ENCODE peak calls at places on chromosome 13, in four cellular contexts. One of them, this sample, is unnamed.

GRCh38 chr13:96792736-96793444 is 201.4 kb downstream of the OXGR1 start:
- DNase-seq in HCT116: no peak
- DNase-seq in H1: no peak
- DNase-seq in SK-N-SH: no peak
- DNase-seq in this sample: no peak

GRCh38 chr13:80924596-80924995 is 583.7 kb upstream of the SPRY2 start:
- DNase-seq in HCT116: no peak
- DNase-seq in H1: no peak
- DNase-seq in SK-N-SH: no peak
- DNase-seq in this sample: no peak

GRCh38 chr13:102933076-102933922 is 87.5 kb downstream of the ERCC5 start:
- DNase-seq in HCT116: no peak
- DNase-seq in H1: no peak
- DNase-seq in SK-N-SH: no peak
- DNase-seq in this sample: no peak

GRCh38 chr13:43797154-43797553 is 10.4 kb upstream of the ENOX1 start:
- DNase-seq in HCT116: no peak
- DNase-seq in H1: no peak
- DNase-seq in SK-N-SH: no peak
- DNase-seq in this sample: no peak

GRCh38 chr13:23488442-23488841 is 54.9 kb upstream of the SACS start:
- DNase-seq in HCT116: no peak
- DNase-seq in H1: no peak
- DNase-seq in SK-N-SH: peak
- DNase-seq in this sample: no peak

GRCh38 chr13:32079586-32079985 is 48.0 kb downstream of the FRY start:
- DNase-seq in HCT116: no peak
- DNase-seq in H1: no peak
- DNase-seq in SK-N-SH: no peak
- DNase-seq in this sample: no peak

GRCh38 chr13:50081106-50081898 is 66.1 kb downstream of the KCNRG start:
- DNase-seq in HCT116: no peak
- DNase-seq in H1: no peak
- DNase-seq in SK-N-SH: peak
- DNase-seq in this sample: no peak

GRCh38 chr13:78603240-78603947 is at the start of gene POU4F1:
- DNase-seq in HCT116: no peak
- DNase-seq in H1: no peak
- DNase-seq in SK-N-SH: peak
- DNase-seq in this sample: no peak

GRCh38 chr13:113092776-113093579 is 12.6 kb upstream of the F7 start:
- DNase-seq in HCT116: no peak
- DNase-seq in H1: no peak
- DNase-seq in SK-N-SH: no peak
- DNase-seq in this sample: no peak

GRCh38 chr13:32639502-32640105 is 53.4 kb downstream of the PDS5B start:
- DNase-seq in HCT116: peak
- DNase-seq in H1: no peak
- DNase-seq in SK-N-SH: peak
- DNase-seq in this sample: peak

GRCh38 chr13:53121131-53121773 is 92.6 kb downstream of the OLFM4 start:
- DNase-seq in HCT116: no peak
- DNase-seq in H1: no peak
- DNase-seq in SK-N-SH: no peak
- DNase-seq in this sample: no peak

GRCh38 chr13:36912983-36913382 is 7.1 kb downstream of the SMAD9 start:
- DNase-seq in HCT116: no peak
- DNase-seq in H1: no peak
- DNase-seq in SK-N-SH: no peak
- DNase-seq in this sample: no peak

GRCh38 chr13:43444085-43444484 is 342.7 kb downstream of the ENOX1 start:
- DNase-seq in HCT116: no peak
- DNase-seq in H1: no peak
- DNase-seq in SK-N-SH: no peak
- DNase-seq in this sample: no peak

GRCh38 chr13:44273991-44274810 is 99.4 kb upstream of the SERP2 start:
- DNase-seq in HCT116: no peak
- DNase-seq in H1: no peak
- DNase-seq in SK-N-SH: no peak
- DNase-seq in this sample: no peak

GRCh38 chr13:52842440-52842839 is 6.0 kb downstream of the PCDH8 start:
- DNase-seq in HCT116: no peak
- DNase-seq in H1: no peak
- DNase-seq in SK-N-SH: peak
- DNase-seq in this sample: no peak

GRCh38 chr13:79306650-79307049 is 99.4 kb downstream of the RBM26 start:
- DNase-seq in HCT116: no peak
- DNase-seq in H1: no peak
- DNase-seq in SK-N-SH: no peak
- DNase-seq in this sample: no peak

GRCh38 chr13:30824651-30825050 is 81.4 kb upstream of the MEDAG start:
- DNase-seq in HCT116: no peak
- DNase-seq in H1: no peak
- DNase-seq in SK-N-SH: no peak
- DNase-seq in this sample: no peak

GRCh38 chr13:31807090-31807541 is 67.8 kb downstream of the RXFP2 start:
- DNase-seq in HCT116: no peak
- DNase-seq in H1: no peak
- DNase-seq in SK-N-SH: no peak
- DNase-seq in this sample: no peak

GRCh38 chr13:48009298-48009697 is 8.2 kb upstream of the SUCLA2 start:
- DNase-seq in HCT116: no peak
- DNase-seq in H1: no peak
- DNase-seq in SK-N-SH: no peak
- DNase-seq in this sample: no peak

GRCh38 chr13:95660981-95661581 is 15.9 kb upstream of the DNAJC3 start:
- DNase-seq in HCT116: peak
- DNase-seq in H1: no peak
- DNase-seq in SK-N-SH: peak
- DNase-seq in this sample: no peak

GRCh38 chr13:72983085-72983768 is 75.6 kb upstream of the KLF5 start:
- DNase-seq in HCT116: no peak
- DNase-seq in H1: no peak
- DNase-seq in SK-N-SH: no peak
- DNase-seq in this sample: no peak

GRCh38 chr13:65595881-65596280 is 1634.3 kb downstream of the PCDH9 start:
- DNase-seq in HCT116: no peak
- DNase-seq in H1: no peak
- DNase-seq in SK-N-SH: no peak
- DNase-seq in this sample: no peak

GRCh38 chr13:100658363-100658762 is 16.2 kb downstream of the TMTC4 start:
- DNase-seq in HCT116: no peak
- DNase-seq in H1: no peak
- DNase-seq in SK-N-SH: no peak
- DNase-seq in this sample: no peak

GRCh38 chr13:34833562-34834182 is 108.4 kb upstream of the NBEA start:
- DNase-seq in HCT116: peak
- DNase-seq in H1: peak
- DNase-seq in SK-N-SH: no peak
- DNase-seq in this sample: no peak

GRCh38 chr13:52128714-52129700 is at the start of gene NEK5:
- DNase-seq in HCT116: peak
- DNase-seq in H1: peak
- DNase-seq in SK-N-SH: peak
- DNase-seq in this sample: no peak

GRCh38 chr13:23129329-23129728 is 51.5 kb upstream of the SGCG start:
- DNase-seq in HCT116: no peak
- DNase-seq in H1: no peak
- DNase-seq in SK-N-SH: no peak
- DNase-seq in this sample: no peak

GRCh38 chr13:112619730-112620639 is 32.0 kb upstream of the TUBGCP3 start:
- DNase-seq in HCT116: peak
- DNase-seq in H1: no peak
- DNase-seq in SK-N-SH: no peak
- DNase-seq in this sample: no peak

GRCh38 chr13:23506821-23507210 is 63.4 kb upstream of the TNFRSF19 start:
- DNase-seq in HCT116: no peak
- DNase-seq in H1: no peak
- DNase-seq in SK-N-SH: peak
- DNase-seq in this sample: no peak

GRCh38 chr13:109881347-109881725 is 95.0 kb upstream of the IRS2 start:
- DNase-seq in HCT116: no peak
- DNase-seq in H1: no peak
- DNase-seq in SK-N-SH: no peak
- DNase-seq in this sample: no peak

GRCh38 chr13:48571121-48571901 is 38.4 kb upstream of the RCBTB2 start:
- DNase-seq in HCT116: no peak
- DNase-seq in H1: no peak
- DNase-seq in SK-N-SH: no peak
- DNase-seq in this sample: no peak

GRCh38 chr13:50805805-50806204 is 37.7 kb downstream of the DLEU7 start:
- DNase-seq in HCT116: peak
- DNase-seq in H1: no peak
- DNase-seq in SK-N-SH: no peak
- DNase-seq in this sample: no peak

GRCh38 chr13:22757530-22758120 is 423.2 kb upstream of the SGCG start:
- DNase-seq in HCT116: no peak
- DNase-seq in H1: no peak
- DNase-seq in SK-N-SH: peak
- DNase-seq in this sample: no peak

GRCh38 chr13:42041684-42042035 is 6.8 kb upstream of the DGKH start:
- DNase-seq in HCT116: no peak
- DNase-seq in H1: no peak
- DNase-seq in SK-N-SH: peak
- DNase-seq in this sample: no peak

GRCh38 chr13:67095621-67096020 is 134.5 kb downstream of the PCDH9 start:
- DNase-seq in HCT116: no peak
- DNase-seq in H1: no peak
- DNase-seq in SK-N-SH: no peak
- DNase-seq in this sample: no peak

GRCh38 chr13:43878897-43879322 is 630 bp downstream of the CCDC122 start:
- DNase-seq in HCT116: no peak
- DNase-seq in H1: no peak
- DNase-seq in SK-N-SH: no peak
- DNase-seq in this sample: no peak

GRCh38 chr13:97974773-97975172 is 21.3 kb downstream of the IPO5 start:
- DNase-seq in HCT116: no peak
- DNase-seq in H1: no peak
- DNase-seq in SK-N-SH: no peak
- DNase-seq in this sample: no peak

GRCh38 chr13:40975441-40975840 is 43.7 kb downstream of the ELF1 start:
- DNase-seq in HCT116: no peak
- DNase-seq in H1: no peak
- DNase-seq in SK-N-SH: no peak
- DNase-seq in this sample: no peak

GRCh38 chr13:40973409-40973808 is 45.7 kb downstream of the ELF1 start:
- DNase-seq in HCT116: no peak
- DNase-seq in H1: no peak
- DNase-seq in SK-N-SH: no peak
- DNase-seq in this sample: no peak

GRCh38 chr13:40970803-40971202 is 48.3 kb downstream of the ELF1 start:
- DNase-seq in HCT116: no peak
- DNase-seq in H1: no peak
- DNase-seq in SK-N-SH: no peak
- DNase-seq in this sample: no peak

GRCh38 chr13:40971321-40971720 is 47.8 kb downstream of the ELF1 start:
- DNase-seq in HCT116: no peak
- DNase-seq in H1: no peak
- DNase-seq in SK-N-SH: no peak
- DNase-seq in this sample: no peak

DNA sequence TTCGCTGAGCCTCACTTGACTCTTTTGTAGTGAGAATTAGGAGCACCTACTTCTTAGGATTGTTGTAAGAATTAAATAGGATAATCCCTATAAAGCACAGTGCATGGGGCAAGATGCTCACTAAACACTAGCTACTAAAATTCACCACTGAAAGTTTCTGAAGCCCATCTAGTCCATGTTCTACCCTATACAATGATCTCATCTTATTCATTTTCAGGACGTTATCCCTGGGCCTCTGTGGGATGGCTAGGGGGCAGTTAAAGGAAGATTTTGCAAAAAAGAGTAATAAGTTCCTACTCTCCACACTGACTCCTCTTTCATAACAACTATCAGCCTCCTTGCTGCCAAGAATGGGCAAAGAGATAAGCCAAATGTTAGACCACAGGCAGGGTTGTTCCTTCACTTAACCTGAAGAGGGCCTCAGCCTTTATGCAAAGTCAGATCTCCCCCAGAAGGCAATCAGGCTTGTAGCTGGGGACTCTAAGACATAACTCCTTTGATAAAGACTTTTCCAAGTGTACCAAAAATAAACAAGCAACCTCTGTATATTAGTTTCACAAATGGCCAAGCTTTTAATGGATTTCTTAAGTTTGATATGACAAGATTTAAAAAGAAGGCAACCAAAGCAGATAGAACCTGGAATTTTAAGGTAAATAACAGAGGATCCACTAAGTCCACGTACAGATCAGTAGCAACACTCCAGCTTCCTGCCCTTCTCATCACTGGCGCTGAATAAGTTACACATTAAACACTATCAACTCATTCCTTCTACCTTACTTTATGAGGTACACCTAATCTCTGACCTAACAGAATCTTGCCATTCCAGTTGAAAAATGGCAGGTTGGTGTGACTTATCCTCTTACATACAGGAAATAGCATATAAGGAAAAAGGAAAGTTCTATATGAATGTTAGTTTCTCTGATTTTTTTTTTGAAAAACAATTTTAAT is 44.4 kb downstream of the ELF1 start:
- DNase-seq in HCT116: peak
- DNase-seq in H1: no peak
- DNase-seq in SK-N-SH: no peak
- DNase-seq in this sample: no peak
- H3K27ac ChIP-seq in HCT116: no peak
- H3K27ac ChIP-seq in H1: no peak
- H3K27ac ChIP-seq in SK-N-SH: no peak
- H3K27ac ChIP-seq in this sample: no peak

GRCh38 chr13:27958928-27959539 is 10.1 kb downstream of the CDX2 start:
- DNase-seq in HCT116: no peak
- DNase-seq in H1: no peak
- DNase-seq in SK-N-SH: no peak
- DNase-seq in this sample: no peak
- TF ChIP-seq POLR2AphosphoS5 in HCT116: no peak
- TF ChIP-seq POLR2AphosphoS5 in H1: no peak
- TF ChIP-seq POLR2AphosphoS5 in SK-N-SH: no peak
- TF ChIP-seq POLR2AphosphoS5 in this sample: no peak

GRCh38 chr13:111179908-111180756 is 65.0 kb downstream of the ARHGEF7 start:
- DNase-seq in HCT116: no peak
- DNase-seq in H1: no peak
- DNase-seq in SK-N-SH: no peak
- DNase-seq in this sample: no peak
- TF ChIP-seq SIN3A in HCT116: no peak
- TF ChIP-seq SIN3A in H1: no peak
- TF ChIP-seq SIN3A in SK-N-SH: no peak
- TF ChIP-seq SIN3A in this sample: no peak

GRCh38 chr13:28718538-28719226 is at the start of gene SLC46A3:
- DNase-seq in HCT116: peak
- DNase-seq in H1: peak
- DNase-seq in SK-N-SH: peak
- DNase-seq in this sample: peak

GRCh38 chr13:28719227-28719562 is 425 bp upstream of the SLC46A3 start:
- DNase-seq in HCT116: no peak
- DNase-seq in H1: no peak
- DNase-seq in SK-N-SH: no peak
- DNase-seq in this sample: no peak

GRCh38 chr13:28716511-28716910 is 2.3 kb downstream of the SLC46A3 start:
- DNase-seq in HCT116: peak
- DNase-seq in H1: no peak
- DNase-seq in SK-N-SH: no peak
- DNase-seq in this sample: peak

GRCh38 chr13:28718186-28718537 is 608 bp downstream of the SLC46A3 start:
- DNase-seq in HCT116: no peak
- DNase-seq in H1: no peak
- DNase-seq in SK-N-SH: no peak
- DNase-seq in this sample: no peak

GRCh38 chr13:28717170-28717569 is 1.6 kb downstream of the SLC46A3 start:
- DNase-seq in HCT116: no peak
- DNase-seq in H1: no peak
- DNase-seq in SK-N-SH: no peak
- DNase-seq in this sample: no peak
- H3K27ac ChIP-seq in HCT116: no peak
- H3K27ac ChIP-seq in H1: no peak
- H3K27ac ChIP-seq in SK-N-SH: peak
- H3K27ac ChIP-seq in this sample: peak